ENCODE peak calls at places on chromosomes 16 and 17, in six cellular contexts. One of them, this sample, is unnamed.

GRCh38 chr16:66278111-66278531 is 88.4 kb upstream of the CDH5 start:
- DNase-seq in iris pigment epithelial cell: no peak
- DNase-seq in PC-9: peak; percentile 98
- DNase-seq in GDM1: no peak
- DNase-seq in occipital lobe: no peak
- DNase-seq in astrocyte of the cerebellum: no peak
- DNase-seq in this sample: no peak

GRCh38 chr16:67548265-67549126 is 13.8 kb upstream of the CTCF start:
- DNase-seq in astrocyte of the cerebellum: no peak
- DNase-seq in iris pigment epithelial cell: no peak
- DNase-seq in GDM1: no peak
- DNase-seq in PC-9: no peak
- DNase-seq in occipital lobe: no peak
- DNase-seq in this sample: no peak

GRCh38 chr17:82380860-82381702 is 9.5 kb downstream of the UTS2R start:
- DNase-seq in astrocyte of the cerebellum: no peak
- DNase-seq in occipital lobe: no peak
- DNase-seq in PC-9: no peak
- DNase-seq in iris pigment epithelial cell: peak; percentile 15
- DNase-seq in GDM1: no peak
- DNase-seq in this sample: no peak

GRCh38 chr17:77089118-77089477 is 51.7 kb upstream of the SEC14L1 start:
- DNase-seq in GDM1: no peak
- DNase-seq in astrocyte of the cerebellum: no peak
- DNase-seq in occipital lobe: no peak
- DNase-seq in PC-9: no peak
- DNase-seq in iris pigment epithelial cell: peak; percentile 7
- DNase-seq in this sample: no peak

GRCh38 chr16:78310990-78311561 is 211.6 kb downstream of the WWOX start:
- DNase-seq in GDM1: no peak
- DNase-seq in iris pigment epithelial cell: peak; percentile 3
- DNase-seq in PC-9: no peak
- DNase-seq in astrocyte of the cerebellum: peak; percentile 16
- DNase-seq in occipital lobe: no peak
- DNase-seq in this sample: no peak

GRCh38 chr17:17537311-17538099 is 41.3 kb upstream of the RASD1 start:
- DNase-seq in occipital lobe: no peak
- DNase-seq in GDM1: no peak
- DNase-seq in astrocyte of the cerebellum: no peak
- DNase-seq in iris pigment epithelial cell: no peak
- DNase-seq in PC-9: no peak
- DNase-seq in this sample: no peak

GRCh38 chr16:29111421-29111820 is 126.6 kb downstream of the LAT start:
- DNase-seq in iris pigment epithelial cell: no peak
- DNase-seq in occipital lobe: no peak
- DNase-seq in PC-9: no peak
- DNase-seq in astrocyte of the cerebellum: no peak
- DNase-seq in GDM1: no peak
- DNase-seq in this sample: no peak

GRCh38 chr16:2981899-2982250 is 1.6 kb upstream of the PKMYT1 start:
- DNase-seq in iris pigment epithelial cell: no peak
- DNase-seq in astrocyte of the cerebellum: no peak
- DNase-seq in PC-9: no peak
- DNase-seq in GDM1: no peak
- DNase-seq in occipital lobe: no peak
- DNase-seq in this sample: no peak

GRCh38 chr16:13829712-13830304 is 90.1 kb upstream of the ERCC4 start:
- DNase-seq in GDM1: no peak
- DNase-seq in PC-9: no peak
- DNase-seq in occipital lobe: no peak
- DNase-seq in astrocyte of the cerebellum: no peak
- DNase-seq in iris pigment epithelial cell: no peak
- DNase-seq in this sample: peak; percentile 80

GRCh38 chr17:77963441-77963840 is 4.9 kb downstream of the TNRC6C start:
- DNase-seq in astrocyte of the cerebellum: peak; percentile 96
- DNase-seq in iris pigment epithelial cell: peak; percentile 97
- DNase-seq in occipital lobe: peak; percentile 18
- DNase-seq in GDM1: peak; percentile 42
- DNase-seq in PC-9: no peak
- DNase-seq in this sample: peak; percentile 40

GRCh38 chr16:80710918-80711317 is 93.5 kb downstream of the CDYL2 start:
- DNase-seq in iris pigment epithelial cell: no peak
- DNase-seq in astrocyte of the cerebellum: no peak
- DNase-seq in GDM1: no peak
- DNase-seq in occipital lobe: no peak
- DNase-seq in PC-9: no peak
- DNase-seq in this sample: no peak

GRCh38 chr17:21242026-21242700 is 11.0 kb downstream of the NATD1 start:
- DNase-seq in occipital lobe: no peak
- DNase-seq in PC-9: no peak
- DNase-seq in GDM1: no peak
- DNase-seq in iris pigment epithelial cell: no peak
- DNase-seq in astrocyte of the cerebellum: no peak
- DNase-seq in this sample: no peak

GRCh38 chr17:77096570-77097214 is 44.1 kb upstream of the SEC14L1 start:
- DNase-seq in iris pigment epithelial cell: peak; percentile 69
- DNase-seq in occipital lobe: no peak
- DNase-seq in astrocyte of the cerebellum: peak; percentile 47
- DNase-seq in PC-9: no peak
- DNase-seq in GDM1: no peak
- DNase-seq in this sample: no peak

GRCh38 chr16:1997591-1998359 is 8.0 kb downstream of the SYNGR3 start:
- DNase-seq in GDM1: no peak
- DNase-seq in astrocyte of the cerebellum: no peak
- DNase-seq in PC-9: no peak
- DNase-seq in occipital lobe: no peak
- DNase-seq in iris pigment epithelial cell: peak; percentile 78
- DNase-seq in this sample: no peak

GRCh38 chr17:74429604-74430384 is 2.1 kb upstream of the GPRC5C start:
- DNase-seq in astrocyte of the cerebellum: no peak
- DNase-seq in PC-9: no peak
- DNase-seq in occipital lobe: no peak
- DNase-seq in GDM1: no peak
- DNase-seq in iris pigment epithelial cell: no peak
- DNase-seq in this sample: no peak

GRCh38 chr17:57557793-57558681 is 187.1 kb downstream of the CCDC182 start:
- DNase-seq in GDM1: peak; percentile 69
- DNase-seq in astrocyte of the cerebellum: peak; percentile 67
- DNase-seq in occipital lobe: no peak
- DNase-seq in iris pigment epithelial cell: peak; percentile 90
- DNase-seq in PC-9: peak; percentile 63
- DNase-seq in this sample: no peak

GRCh38 chr16:10729649-10730048 is 14.0 kb upstream of the NUBP1 start:
- DNase-seq in astrocyte of the cerebellum: no peak
- DNase-seq in PC-9: peak; percentile 87
- DNase-seq in occipital lobe: peak; percentile 55
- DNase-seq in iris pigment epithelial cell: peak; percentile 26
- DNase-seq in GDM1: no peak
- DNase-seq in this sample: no peak

GRCh38 chr17:63082952-63083351 is 116.9 kb downstream of the TANC2 start:
- DNase-seq in GDM1: no peak
- DNase-seq in PC-9: no peak
- DNase-seq in astrocyte of the cerebellum: no peak
- DNase-seq in iris pigment epithelial cell: peak; percentile 51
- DNase-seq in occipital lobe: no peak
- DNase-seq in this sample: no peak

GRCh38 chr17:50904522-50905459 is 38.6 kb upstream of the TOB1 start:
- DNase-seq in PC-9: peak; percentile 95
- DNase-seq in occipital lobe: no peak
- DNase-seq in iris pigment epithelial cell: no peak
- DNase-seq in astrocyte of the cerebellum: peak; percentile 24
- DNase-seq in GDM1: no peak
- DNase-seq in this sample: peak; percentile 95

GRCh38 chr17:48310748-48311213 is 119.2 kb downstream of the SKAP1 start:
- DNase-seq in iris pigment epithelial cell: no peak
- DNase-seq in GDM1: no peak
- DNase-seq in astrocyte of the cerebellum: no peak
- DNase-seq in PC-9: no peak
- DNase-seq in occipital lobe: no peak
- DNase-seq in this sample: no peak

GRCh38 chr17:83054518-83055125 is 24.8 kb upstream of the METRNL start:
- DNase-seq in astrocyte of the cerebellum: no peak
- DNase-seq in occipital lobe: no peak
- DNase-seq in iris pigment epithelial cell: no peak
- DNase-seq in GDM1: no peak
- DNase-seq in PC-9: no peak
- DNase-seq in this sample: no peak

GRCh38 chr16:4846503-4846900 is 586 bp downstream of the GLYR1 start:
- DNase-seq in astrocyte of the cerebellum: no peak
- DNase-seq in occipital lobe: no peak
- DNase-seq in GDM1: peak; percentile 5
- DNase-seq in PC-9: peak; percentile 44
- DNase-seq in iris pigment epithelial cell: peak; percentile 68
- DNase-seq in this sample: no peak

GRCh38 chr16:67163164-67163902 is 1.2 kb upstream of the HSF4 start:
- DNase-seq in iris pigment epithelial cell: peak; percentile 70
- DNase-seq in GDM1: no peak
- DNase-seq in astrocyte of the cerebellum: no peak
- DNase-seq in PC-9: no peak
- DNase-seq in occipital lobe: peak; percentile 80
- DNase-seq in this sample: peak; percentile 6

GRCh38 chr17:80968602-80969029 is 23.0 kb upstream of the CHMP6 start:
- DNase-seq in PC-9: no peak
- DNase-seq in GDM1: no peak
- DNase-seq in astrocyte of the cerebellum: no peak
- DNase-seq in occipital lobe: peak; percentile 53
- DNase-seq in iris pigment epithelial cell: no peak
- DNase-seq in this sample: peak; percentile 97

GRCh38 chr16:67397451-67397801 is 4.1 kb upstream of the TPPP3 start:
- DNase-seq in occipital lobe: no peak
- DNase-seq in PC-9: no peak
- DNase-seq in GDM1: no peak
- DNase-seq in iris pigment epithelial cell: no peak
- DNase-seq in astrocyte of the cerebellum: no peak
- DNase-seq in this sample: no peak

This sample was measured in NCI-H446 treated with DMSO at 0.1 percent for 48 hours.